ENCODE peak calls at places on chromosomes 2 and 18, in nine cellular contexts. S, L, U, W, J, M, E, Y and X are unnamed samples.

GRCh38 chr2:30653847-30654246 is 153.4 kb downstream of the CAPN13 start:
- DNase-seq in W (no peak), U (no peak), M (no peak), E (no peak), S (no peak), L (no peak), Y (no peak), J (peak; percentile 82), X (no peak)

GRCh38 chr2:101325425-101325824 is 16.9 kb upstream of the RNF149 start:
- DNase-seq in L (no peak), U (no peak), S (no peak), M (no peak), E (no peak), W (no peak), Y (no peak), J (no peak), X (no peak)

GRCh38 chr2:31127931-31128330 is 10.3 kb downstream of the GALNT14 start:
- DNase-seq in L (no peak), Y (no peak), M (no peak), J (no peak), E (no peak), S (no peak), U (no peak), W (no peak), X (no peak)

GRCh38 chr2:166126014-166126639 is 1.7 kb downstream of the SCN1A start:
- DNase-seq in Y (no peak), L (no peak), J (peak; percentile 48), E (no peak), U (no peak), M (no peak), W (no peak), S (no peak), X (no peak)

GRCh38 chr2:97646977-97647376 is 1.1 kb downstream of the COX5B start:
- DNase-seq in L (no peak), E (no peak), U (no peak), Y (no peak), J (no peak), S (no peak), M (no peak), W (no peak), X (no peak)

GRCh38 chr2:240412211-240412830 is 23.1 kb upstream of the GPC1 start:
- DNase-seq in E (no peak), W (no peak), J (no peak), Y (no peak), M (peak; percentile 13), U (no peak), L (peak; percentile 43), S (no peak), X (no peak)

GRCh38 chr18:10378688-10379465 is 75.6 kb upstream of the APCDD1 start:
- DNase-seq in L (no peak), J (peak; percentile 66), Y (no peak), U (no peak), E (peak; percentile 53), W (no peak), S (no peak), M (no peak), X (no peak)

GRCh38 chr2:9565436-9566153 is 10.0 kb upstream of the ADAM17 start:
- DNase-seq in W (no peak), U (no peak), J (peak; percentile 95), E (peak; percentile 94), Y (no peak), S (peak; percentile 88), M (peak; percentile 87), L (no peak), X (peak; percentile 79)

GRCh38 chr2:160210599-160211138 is 10.6 kb upstream of the ITGB6 start:
- DNase-seq in W (peak; percentile 51), L (peak; percentile 86), U (peak; percentile 64), Y (peak; percentile 66), E (peak; percentile 92), S (peak; percentile 28), M (peak; percentile 35), J (peak; percentile 46), X (no peak)

GRCh38 chr2:51003345-51004192 is 28.4 kb downstream of the NRXN1 start:
- DNase-seq in U (no peak), Y (no peak), E (peak; percentile 29), S (no peak), J (peak; percentile 39), L (no peak), W (no peak), M (no peak), X (no peak)

GRCh38 chr18:28863396-28863795 is 686.5 kb upstream of the CDH2 start:
- DNase-seq in J (peak; percentile 63), M (no peak), Y (no peak), L (no peak), S (no peak), E (peak; percentile 81), U (no peak), W (no peak), X (no peak)

GRCh38 chr2:8682719-8683667 is 1.1 kb downstream of the ID2 start:
- DNase-seq in E (peak; percentile 57), J (peak; percentile 50), W (peak; percentile 21), U (peak; percentile 49), S (peak; percentile 28), Y (peak; percentile 62), M (peak; percentile 39), L (peak; percentile 68), X (no peak)

GRCh38 chr2:64858541-64859031 is 130.6 kb upstream of the SLC1A4 start:
- DNase-seq in M (no peak), J (peak; percentile 24), U (no peak), W (no peak), S (no peak), L (no peak), E (no peak), Y (no peak), X (no peak)

GRCh38 chr18:37551846-37552245 is 13.8 kb downstream of the CELF4 start:
- DNase-seq in E (no peak), L (no peak), U (no peak), S (no peak), M (no peak), J (no peak), W (no peak), Y (no peak), X (no peak)

GRCh38 chr2:160256511-160256910 is 56.4 kb upstream of the ITGB6 start:
- DNase-seq in M (no peak), S (no peak), Y (no peak), L (no peak), E (no peak), J (no peak), W (no peak), U (no peak), X (no peak)

GRCh38 chr2:227473019-227473461 is 1.1 kb downstream of the AGFG1 start:
- DNase-seq in M (no peak), Y (no peak), L (no peak), E (peak; percentile 41), W (peak; percentile 43), U (no peak), S (no peak), J (no peak), X (no peak)

DNA sequence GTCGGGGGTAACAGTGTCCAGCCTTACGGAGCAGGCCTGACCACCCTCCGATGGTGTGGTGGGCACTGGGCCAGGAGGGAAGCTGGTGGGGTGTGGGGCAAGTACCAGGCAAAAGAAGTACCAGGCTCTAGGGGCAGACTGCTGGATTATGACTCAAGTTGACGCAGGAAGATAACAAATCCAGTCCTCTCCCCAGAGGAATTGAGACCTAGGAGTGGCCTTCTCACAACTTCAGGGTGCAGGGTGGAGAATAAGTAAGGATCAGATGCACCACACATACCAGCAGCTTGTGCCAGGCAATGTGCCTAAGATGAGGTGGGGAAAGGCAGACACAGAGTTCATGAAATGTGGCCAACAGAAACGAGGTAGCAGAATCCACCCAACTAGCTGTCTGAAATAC is 37.9 kb downstream of the SEMA4F start:
- DNase-seq in L (no peak), E (no peak), M (no peak), U (no peak), Y (no peak), J (no peak), W (no peak), S (no peak), X (no peak)
- H3K27ac ChIP-seq in L (no peak overlapping the region), E (no peak overlapping the region), M (no peak overlapping the region), U (no peak overlapping the region), Y (no peak overlapping the region), J (no peak overlapping the region), W (no peak overlapping the region), S (no peak overlapping the region), X (no peak overlapping the region)

GRCh38 chr2:45954233-45954850 is 302.9 kb downstream of the PRKCE start:
- DNase-seq in W (no peak), U (no peak), L (no peak), S (no peak), Y (no peak), E (no peak), M (no peak), J (no peak), X (no peak)
- H3K27ac ChIP-seq in W (no peak overlapping the region), U (no peak overlapping the region), L (no peak overlapping the region), S (no peak overlapping the region), Y (no peak overlapping the region), E (no peak overlapping the region), M (no peak overlapping the region), J (no peak overlapping the region), X (no peak overlapping the region)

DNA sequence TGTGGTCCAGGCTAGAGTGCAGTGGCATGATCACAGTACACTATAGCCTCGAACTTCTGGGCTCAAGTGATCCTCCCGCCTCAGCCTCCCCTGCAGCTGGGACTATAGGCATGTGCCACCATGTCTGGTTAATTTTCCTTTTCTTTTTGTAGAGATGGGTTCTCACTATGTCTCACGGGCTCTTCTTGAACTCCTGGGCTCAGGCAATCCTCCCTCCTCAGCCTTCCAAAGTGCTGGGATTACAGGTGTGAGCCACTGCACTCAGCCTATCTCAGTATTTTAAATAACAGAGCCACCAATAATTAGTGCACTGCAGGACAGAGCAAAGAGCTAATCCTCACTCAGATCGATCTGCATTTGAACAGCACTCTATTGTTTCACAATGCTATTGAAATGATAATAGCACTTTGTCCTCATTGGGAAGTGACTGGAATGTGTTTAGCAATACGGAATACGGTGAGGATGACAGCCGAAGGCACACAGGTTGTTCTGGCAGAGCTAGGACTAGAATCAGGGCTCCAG is 335.9 kb downstream of the DLGAP1 start:
- DNase-seq in J (no peak), U (no peak), E (no peak), W (peak; percentile 52), M (no peak), L (no peak), Y (no peak), S (no peak), X (no peak)
- H3K27ac ChIP-seq in J (no peak overlapping the region), U (no peak overlapping the region), E (no peak overlapping the region), W (peak overlapping the region; percentile 10), M (no peak overlapping the region), L (no peak overlapping the region), Y (no peak overlapping the region), S (no peak overlapping the region), X (no peak overlapping the region)

DNA sequence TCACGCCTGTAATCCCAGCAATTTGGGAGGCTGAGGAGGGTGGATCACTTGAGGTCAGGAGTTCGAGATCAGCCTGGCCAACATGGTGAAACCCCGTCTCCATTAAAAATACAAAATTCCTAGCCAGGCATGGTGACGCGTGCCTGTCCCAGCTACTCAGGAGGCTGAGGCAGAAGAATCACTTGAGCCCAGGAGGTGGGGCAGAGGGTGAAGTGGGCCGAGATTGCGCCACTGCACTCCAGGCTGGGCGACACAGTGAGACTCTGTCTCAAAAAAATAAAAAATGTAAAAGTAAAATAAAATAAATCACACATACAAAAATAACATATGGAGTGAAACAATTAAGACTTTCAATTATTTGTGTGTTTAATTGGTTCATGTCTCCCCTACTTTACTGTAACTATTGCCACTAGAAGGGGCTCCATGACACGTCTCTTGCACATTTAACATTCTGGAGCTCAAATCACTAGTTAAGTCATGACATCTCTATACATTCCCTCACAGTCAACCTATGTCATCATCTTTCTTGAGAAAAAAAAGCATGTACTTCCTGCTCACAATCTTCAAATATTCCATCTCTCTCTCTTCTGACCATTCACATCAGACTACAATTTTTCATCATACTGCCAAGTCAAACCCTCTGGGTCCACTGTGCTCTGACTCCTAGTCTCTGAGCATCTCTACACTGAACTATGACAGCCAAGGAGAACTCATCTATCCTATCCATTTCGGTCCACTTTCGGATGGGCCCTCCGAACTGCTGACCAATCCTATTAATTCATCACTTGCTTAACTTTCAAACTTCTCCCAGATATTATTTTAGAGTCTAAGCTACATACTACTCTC is 6.7 kb downstream of the GFPT1 start:
- DNase-seq in Y (no peak), W (no peak), U (no peak), J (no peak), L (no peak), S (no peak), E (no peak), M (no peak), X (no peak)
- H3K27ac ChIP-seq in Y (peak overlapping the region; percentile 4), W (no peak overlapping the region), U (no peak overlapping the region), J (no peak overlapping the region), L (no peak overlapping the region), S (no peak overlapping the region), E (no peak overlapping the region), M (no peak overlapping the region), X (no peak overlapping the region)